ENCODE peak calls at places on chromosomes 4 and X, in ten cellular contexts. V, I, H, P, N, M, X, U, C and G are unnamed samples.

GRCh38 chr4:5366421-5366820 is 315.1 kb downstream of the STK32B start:
- DNase-seq in V (no peak), I (no peak), H (no peak), P (no peak), N (no peak), M (no peak), X (no peak), U (no peak), C (peak; percentile 15), G (no peak)

GRCh38 chr4:150477869-150478268 is 104.1 kb upstream of the MAB21L2 start:
- DNase-seq in V (no peak), I (no peak), H (no peak), P (no peak), N (no peak), M (no peak), X (no peak), U (no peak), C (no peak), G (no peak)

GRCh38 chr4:138832563-138832962 is 183.0 kb upstream of the NOCT start:
- DNase-seq in V (no peak), I (no peak), H (no peak), P (no peak), N (no peak), M (no peak), X (no peak), U (no peak), C (no peak), G (no peak)

GRCh38 chr4:188484256-188484655 is 345.0 kb downstream of the TRIML1 start:
- DNase-seq in V (no peak), I (no peak), H (no peak), P (no peak), N (no peak), M (no peak), X (no peak), U (no peak), C (no peak), G (no peak)

GRCh38 chrX:20266810-20267598 is at the start of gene RPS6KA3:
- DNase-seq in V (peak; percentile 87), I (peak; percentile 90), H (peak; percentile 98), P (peak; percentile 81), N (peak; percentile 89), M (peak; percentile 89), X (peak; percentile 92), U (peak; percentile 85), C (peak; percentile 79), G (peak; percentile 88)

GRCh38 chrX:153775631-153776595 is 4.9 kb upstream of the SRPK3 start:
- DNase-seq in V (peak; percentile 41), I (no peak), H (no peak), P (no peak), N (no peak), M (no peak), X (no peak), U (no peak), C (no peak), G (peak; percentile 9)

GRCh38 chrX:72243472-72243871 is 4.6 kb upstream of the ERCC6L start:
- DNase-seq in V (no peak), I (no peak), H (no peak), P (no peak), N (no peak), M (no peak), X (no peak), U (no peak), C (peak; percentile 51), G (no peak)

GRCh38 chrX:74492720-74493201 is 71.5 kb downstream of the SLC16A2 start:
- DNase-seq in V (no peak), I (no peak), H (no peak), P (peak; percentile 53), N (no peak), M (no peak), X (no peak), U (no peak), C (no peak), G (no peak)

GRCh38 chr4:120815361-120815760 is 107.2 kb downstream of the PRDM5 start:
- DNase-seq in V (no peak), I (no peak), H (no peak), P (no peak), N (no peak), M (no peak), X (no peak), U (no peak), C (no peak), G (no peak)

GRCh38 chrX:106802063-106802387 is 448 bp upstream of the TBC1D8B start:
- DNase-seq in V (no peak), I (no peak), H (no peak), P (no peak), N (no peak), M (no peak), X (no peak), U (no peak), C (no peak), G (no peak)

GRCh38 chr4:147828361-147828760 is 96.5 kb downstream of the ARHGAP10 start:
- DNase-seq in V (no peak), I (no peak), H (no peak), P (no peak), N (no peak), M (no peak), X (no peak), U (no peak), C (peak; percentile 56), G (no peak)

GRCh38 chr4:165345663-165346417 is 18.4 kb downstream of the MSMO1 start:
- DNase-seq in V (no peak), I (no peak), H (no peak), P (no peak), N (no peak), M (no peak), X (no peak), U (no peak), C (no peak), G (no peak)

GRCh38 chr4:149050840-149051239 is 608.6 kb upstream of the NR3C2 start:
- DNase-seq in V (no peak), I (no peak), H (no peak), P (no peak), N (no peak), M (no peak), X (no peak), U (no peak), C (no peak), G (no peak)

GRCh38 chr4:634599-634985 is 9.2 kb downstream of the PDE6B start:
- DNase-seq in V (peak; percentile 16), I (no peak), H (no peak), P (no peak), N (no peak), M (no peak), X (no peak), U (no peak), C (no peak), G (no peak)

GRCh38 chr4:150952167-150952845 is 62.8 kb downstream of the LRBA start:
- DNase-seq in V (no peak), I (no peak), H (no peak), P (no peak), N (no peak), M (no peak), X (no peak), U (no peak), C (no peak), G (no peak)

GRCh38 chr4:2689114-2689513 is 67.0 kb downstream of the TNIP2 start:
- DNase-seq in V (no peak), I (peak; percentile 42), H (no peak), P (no peak), N (no peak), M (no peak), X (no peak), U (no peak), C (no peak), G (no peak)

DNA sequence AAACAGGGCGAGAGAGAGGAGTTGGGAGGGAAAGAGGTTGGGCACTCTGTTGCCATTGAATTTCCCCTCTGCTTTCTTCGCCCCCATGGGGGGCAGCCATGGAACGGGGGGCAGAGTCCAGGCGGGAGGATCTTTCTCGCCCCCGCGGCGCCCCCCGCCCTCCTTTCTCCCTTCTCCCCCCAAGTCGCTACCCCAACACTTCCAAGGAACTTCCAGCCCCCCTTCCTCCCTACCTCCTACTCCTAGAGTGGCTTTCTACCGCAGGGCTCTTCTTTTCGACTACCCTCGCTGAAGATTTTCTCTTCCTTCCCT is 594 bp upstream of the STAG2 start:
- DNase-seq in V (no peak), I (no peak), H (no peak), P (no peak), N (no peak), M (no peak), X (no peak), U (no peak), C (no peak), G (no peak)
- TF ChIP-seq CTCF in V (no peak), I (no peak), H (no peak), P (no peak), N (no peak), M (no peak), X (no peak), U (no peak), C (no peak), G (no peak)

GRCh38 chrX:129316461-129316860 is 206.8 kb downstream of the SMARCA1 start:
- DNase-seq in V (no peak), I (no peak), H (no peak), P (no peak), N (no peak), M (no peak), X (no peak), U (no peak), C (no peak), G (no peak)

GRCh38 chrX:129323115-129323514 is 200.2 kb downstream of the SMARCA1 start:
- DNase-seq in V (no peak), I (no peak), H (no peak), P (no peak), N (no peak), M (no peak), X (no peak), U (no peak), C (peak; percentile 3), G (no peak)

DNA sequence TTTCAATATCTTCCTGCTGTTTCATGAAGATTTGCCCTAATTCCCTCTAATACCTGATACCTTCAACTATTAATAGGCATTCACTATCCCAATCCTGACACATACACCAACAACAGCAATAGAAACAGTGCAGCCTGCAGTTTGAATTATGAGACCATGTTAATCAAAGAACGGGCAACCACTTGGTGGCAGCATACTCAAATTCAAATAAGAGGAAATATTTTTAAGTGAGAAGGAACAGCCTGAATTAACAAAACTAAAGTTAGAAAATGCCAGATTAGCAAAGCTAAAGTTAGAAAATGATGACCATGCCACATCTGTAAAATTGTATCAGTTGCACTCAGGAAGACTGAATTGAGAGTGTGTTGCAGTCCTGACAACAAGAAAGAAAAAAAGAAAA is 204.9 kb downstream of the SMARCA1 start:
- DNase-seq in V (no peak), I (no peak), H (no peak), P (no peak), N (peak; percentile 3), M (no peak), X (peak; percentile 1), U (no peak), C (peak; percentile 35), G (no peak)
- TF ChIP-seq CTCF in V (no peak), I (peak; percentile 64), H (no peak), P (no peak), N (peak; percentile 26), M (no peak), X (no peak), U (peak; percentile 10), C (peak; percentile 47), G (no peak)

GRCh38 chrX:16436348-16437188 is 213.4 kb upstream of the S100G start:
- DNase-seq in V (no peak), I (no peak), H (peak; percentile 91), P (peak; percentile 75), N (peak; percentile 27), M (peak; percentile 72), X (peak; percentile 80), U (peak; percentile 33), C (peak; percentile 75), G (peak; percentile 28)
- TF ChIP-seq CTCF in V (peak; percentile 54), I (peak; percentile 87), H (no peak), P (peak; percentile 68), N (peak; percentile 73), M (peak; percentile 40), X (peak; percentile 49), U (peak; percentile 53), C (peak; percentile 70), G (peak; percentile 10)

GRCh38 chr4:96035727-96036126 is 195.8 kb downstream of the PDHA2 start:
- DNase-seq in V (no peak), I (no peak), H (no peak), P (no peak), N (no peak), M (no peak), X (peak; percentile 2), U (no peak), C (no peak), G (no peak)
- TF ChIP-seq CTCF in V (peak; percentile 42), I (peak; percentile 68), H (no peak), P (peak; percentile 69), N (peak; percentile 45), M (no peak), X (no peak), U (no peak), C (no peak), G (no peak)